ENCODE peak calls at places on chromosomes 12 and 14, in six cellular contexts. One of them, this sample, is unnamed.

GRCh38 chr12:46214668-46215429 is 54.0 kb downstream of the SLC38A1 start:
- ATAC-seq in body of pancreas: no peak
- ATAC-seq in HepG2: no peak
- ATAC-seq in IMR-90: peak
- ATAC-seq in GM12878: peak
- ATAC-seq in A549: peak
- ATAC-seq in this sample: peak

GRCh38 chr12:11855993-11856374 is 206.5 kb downstream of the ETV6 start:
- ATAC-seq in body of pancreas: peak
- ATAC-seq in HepG2: no peak
- ATAC-seq in IMR-90: no peak
- ATAC-seq in GM12878: no peak
- ATAC-seq in A549: no peak
- ATAC-seq in this sample: no peak

GRCh38 chr14:50768693-50769092 is 62.3 kb downstream of the NIN start:
- ATAC-seq in body of pancreas: no peak
- ATAC-seq in HepG2: no peak
- ATAC-seq in IMR-90: peak
- ATAC-seq in GM12878: no peak
- ATAC-seq in A549: no peak
- ATAC-seq in this sample: no peak

GRCh38 chr12:14185441-14186192 is 179.9 kb upstream of the ATF7IP start:
- ATAC-seq in body of pancreas: peak
- ATAC-seq in HepG2: peak
- ATAC-seq in IMR-90: peak
- ATAC-seq in GM12878: peak
- ATAC-seq in A549: peak
- ATAC-seq in this sample: no peak

GRCh38 chr12:68367136-68367535 is 35.0 kb upstream of the MDM1 start:
- ATAC-seq in body of pancreas: no peak
- ATAC-seq in HepG2: no peak
- ATAC-seq in IMR-90: no peak
- ATAC-seq in GM12878: no peak
- ATAC-seq in A549: no peak
- ATAC-seq in this sample: no peak

GRCh38 chr12:31797230-31797872 is 68.5 kb upstream of the AMN1 start:
- ATAC-seq in body of pancreas: no peak
- ATAC-seq in HepG2: no peak
- ATAC-seq in IMR-90: no peak
- ATAC-seq in GM12878: no peak
- ATAC-seq in A549: no peak
- ATAC-seq in this sample: no peak

GRCh38 chr14:89469210-89470198 is 52.5 kb upstream of the FOXN3 start:
- ATAC-seq in body of pancreas: no peak
- ATAC-seq in HepG2: no peak
- ATAC-seq in IMR-90: peak
- ATAC-seq in GM12878: no peak
- ATAC-seq in A549: no peak
- ATAC-seq in this sample: peak

GRCh38 chr12:5031242-5031641 is 12.4 kb upstream of the KCNA5 start:
- ATAC-seq in body of pancreas: no peak
- ATAC-seq in HepG2: no peak
- ATAC-seq in IMR-90: no peak
- ATAC-seq in GM12878: no peak
- ATAC-seq in A549: no peak
- ATAC-seq in this sample: no peak

GRCh38 chr12:71125515-71125914 is 32.3 kb downstream of the TSPAN8 start:
- ATAC-seq in body of pancreas: no peak
- ATAC-seq in HepG2: peak
- ATAC-seq in IMR-90: no peak
- ATAC-seq in GM12878: no peak
- ATAC-seq in A549: peak
- ATAC-seq in this sample: no peak

GRCh38 chr14:92861856-92862807 is 60.8 kb upstream of the CHGA start:
- ATAC-seq in body of pancreas: no peak
- ATAC-seq in HepG2: peak
- ATAC-seq in IMR-90: no peak
- ATAC-seq in GM12878: no peak
- ATAC-seq in A549: no peak
- ATAC-seq in this sample: no peak

GRCh38 chr12:10960260-10960659 is 21.2 kb upstream of the TAS2R14 start:
- ATAC-seq in body of pancreas: no peak
- ATAC-seq in HepG2: no peak
- ATAC-seq in IMR-90: no peak
- ATAC-seq in GM12878: no peak
- ATAC-seq in A549: no peak
- ATAC-seq in this sample: no peak

GRCh38 chr12:110917961-110918360 is 2.4 kb downstream of the MYL2 start:
- ATAC-seq in body of pancreas: no peak
- ATAC-seq in HepG2: no peak
- ATAC-seq in IMR-90: no peak
- ATAC-seq in GM12878: no peak
- ATAC-seq in A549: no peak
- ATAC-seq in this sample: no peak

GRCh38 chr14:47278233-47278842 is 397.1 kb downstream of the MDGA2 start:
- ATAC-seq in body of pancreas: no peak
- ATAC-seq in HepG2: peak
- ATAC-seq in IMR-90: no peak
- ATAC-seq in GM12878: peak
- ATAC-seq in A549: no peak
- ATAC-seq in this sample: no peak

GRCh38 chr12:55629058-55629841 is 7.4 kb upstream of the OR10P1 start:
- ATAC-seq in body of pancreas: no peak
- ATAC-seq in HepG2: no peak
- ATAC-seq in IMR-90: no peak
- ATAC-seq in GM12878: peak
- ATAC-seq in A549: no peak
- ATAC-seq in this sample: no peak

GRCh38 chr14:26845106-26845818 is 247.4 kb upstream of the NOVA1 start:
- ATAC-seq in body of pancreas: no peak
- ATAC-seq in HepG2: no peak
- ATAC-seq in IMR-90: no peak
- ATAC-seq in GM12878: no peak
- ATAC-seq in A549: no peak
- ATAC-seq in this sample: no peak

GRCh38 chr14:92352158-92352985 is 29.4 kb downstream of the SLC24A4 start:
- ATAC-seq in body of pancreas: no peak
- ATAC-seq in HepG2: no peak
- ATAC-seq in IMR-90: no peak
- ATAC-seq in GM12878: peak
- ATAC-seq in A549: no peak
- ATAC-seq in this sample: no peak

GRCh38 chr14:20332386-20332945 is 613 bp downstream of the CCNB1IP1 start:
- ATAC-seq in body of pancreas: peak
- ATAC-seq in HepG2: peak
- ATAC-seq in IMR-90: peak
- ATAC-seq in GM12878: peak
- ATAC-seq in A549: peak
- ATAC-seq in this sample: no peak

DNA sequence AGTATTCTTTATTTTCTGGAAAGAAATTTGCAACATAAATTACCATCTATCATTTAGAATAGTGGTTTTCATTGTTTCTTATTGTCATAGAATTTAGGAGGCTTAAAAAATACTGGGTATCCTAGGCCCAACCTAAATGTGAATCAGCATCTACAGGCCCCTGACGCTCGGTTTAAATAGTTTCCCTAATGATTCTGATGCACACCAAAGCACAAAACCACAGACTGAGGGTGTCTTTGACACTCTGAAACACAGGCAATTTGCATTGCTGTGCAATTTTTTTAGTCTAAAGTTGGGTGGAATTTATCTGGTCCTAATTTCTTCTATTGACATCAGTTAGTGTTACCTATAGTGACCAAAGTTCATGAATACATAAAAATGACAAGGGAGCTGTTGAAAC is 87.6 kb upstream of the SSTR1 start:
- ATAC-seq in body of pancreas: no peak
- ATAC-seq in HepG2: no peak
- ATAC-seq in IMR-90: no peak
- ATAC-seq in GM12878: no peak
- ATAC-seq in A549: no peak
- ATAC-seq in this sample: no peak
- TF ChIP-seq POLR2A in body of pancreas: no peak
- TF ChIP-seq POLR2A in HepG2: no peak
- TF ChIP-seq POLR2A in IMR-90: no peak
- TF ChIP-seq POLR2A in GM12878: no peak
- TF ChIP-seq POLR2A in A549: no peak
- TF ChIP-seq POLR2A in this sample: no peak

DNA sequence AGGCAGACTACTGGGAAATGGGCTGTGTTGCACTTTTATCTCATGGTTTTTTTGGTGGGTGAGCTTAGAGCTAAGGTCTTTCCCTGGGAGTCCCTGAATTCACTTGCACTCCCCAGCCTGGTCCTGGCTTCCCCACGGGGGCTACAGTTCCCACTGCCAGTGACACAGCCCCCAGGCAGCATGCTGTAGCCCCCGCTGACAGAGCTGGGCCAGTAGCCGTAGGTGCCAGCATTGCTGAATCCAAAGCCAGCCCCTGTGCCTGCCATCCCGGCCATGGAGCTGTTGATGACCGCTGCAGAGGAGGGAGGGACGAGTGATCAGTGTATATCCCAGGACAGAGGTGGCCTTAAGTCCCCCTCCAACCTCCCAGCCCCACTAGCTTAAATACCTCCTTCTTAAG is 6.9 kb upstream of the KRT72 start:
- ATAC-seq in body of pancreas: no peak
- ATAC-seq in HepG2: no peak
- ATAC-seq in IMR-90: no peak
- ATAC-seq in GM12878: no peak
- ATAC-seq in A549: no peak
- ATAC-seq in this sample: no peak
- TF ChIP-seq POLR2A in body of pancreas: no peak
- TF ChIP-seq POLR2A in HepG2: no peak
- TF ChIP-seq POLR2A in IMR-90: no peak
- TF ChIP-seq POLR2A in GM12878: no peak
- TF ChIP-seq POLR2A in A549: no peak
- TF ChIP-seq POLR2A in this sample: no peak

GRCh38 chr12:92543359-92543758 is 159.4 kb upstream of the PLEKHG7 start:
- ATAC-seq in body of pancreas: peak
- ATAC-seq in HepG2: peak
- ATAC-seq in IMR-90: no peak
- ATAC-seq in GM12878: no peak
- ATAC-seq in A549: no peak
- ATAC-seq in this sample: no peak

GRCh38 chr12:92541024-92541423 is 161.8 kb upstream of the PLEKHG7 start:
- ATAC-seq in body of pancreas: no peak
- ATAC-seq in HepG2: no peak
- ATAC-seq in IMR-90: no peak
- ATAC-seq in GM12878: no peak
- ATAC-seq in A549: no peak
- ATAC-seq in this sample: no peak

GRCh38 chr12:92538970-92539749 is 163.6 kb upstream of the PLEKHG7 start:
- ATAC-seq in body of pancreas: peak
- ATAC-seq in HepG2: no peak
- ATAC-seq in IMR-90: peak
- ATAC-seq in GM12878: peak
- ATAC-seq in A549: no peak
- ATAC-seq in this sample: peak

GRCh38 chr12:92537235-92537960 is 165.4 kb upstream of the PLEKHG7 start:
- ATAC-seq in body of pancreas: no peak
- ATAC-seq in HepG2: no peak
- ATAC-seq in IMR-90: no peak
- ATAC-seq in GM12878: peak
- ATAC-seq in A549: no peak
- ATAC-seq in this sample: no peak

DNA sequence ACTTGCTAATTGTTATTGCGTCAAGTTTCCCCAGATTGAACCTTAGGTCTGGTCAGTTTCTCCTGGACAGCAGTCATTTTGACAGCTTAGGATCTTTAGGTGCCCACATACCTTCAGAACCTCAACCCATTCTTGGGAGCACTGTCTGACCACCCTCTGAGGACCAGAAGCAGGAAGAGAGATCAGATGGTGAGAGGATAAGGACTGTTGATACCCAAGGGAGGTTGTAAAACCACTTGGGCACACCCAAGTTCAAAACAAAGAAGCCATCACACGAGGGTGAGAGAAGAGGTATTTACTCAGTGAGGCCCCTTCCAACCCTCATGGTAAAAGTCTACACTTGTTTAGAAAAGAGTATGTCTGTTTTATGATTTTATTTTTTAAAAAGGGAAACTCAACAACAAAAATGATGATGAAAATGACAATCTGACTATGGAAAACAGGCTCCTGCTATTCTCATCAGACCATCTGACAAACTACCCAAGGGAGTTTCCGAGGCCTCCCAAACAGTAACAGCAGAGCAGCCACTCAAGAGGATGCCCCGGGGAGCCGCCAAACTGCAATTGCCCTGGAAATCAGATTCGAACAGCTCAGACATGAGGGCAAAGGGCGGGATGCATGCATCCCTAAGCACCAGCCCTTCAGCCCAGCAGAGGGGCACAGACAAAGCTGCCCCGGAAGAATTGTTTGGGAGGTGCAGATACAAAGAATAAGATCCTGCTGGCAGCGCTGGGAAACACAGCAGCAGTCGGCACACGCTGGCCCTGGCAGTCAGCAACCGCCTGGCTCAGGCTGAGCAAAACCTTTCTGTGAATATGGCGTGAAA is 162.6 kb upstream of the PLEKHG7 start:
- ATAC-seq in body of pancreas: peak
- ATAC-seq in HepG2: peak
- ATAC-seq in IMR-90: no peak
- ATAC-seq in GM12878: peak
- ATAC-seq in A549: no peak
- ATAC-seq in this sample: no peak
- TF ChIP-seq POLR2A in body of pancreas: no peak
- TF ChIP-seq POLR2A in HepG2: no peak
- TF ChIP-seq POLR2A in IMR-90: no peak
- TF ChIP-seq POLR2A in GM12878: no peak
- TF ChIP-seq POLR2A in A549: no peak
- TF ChIP-seq POLR2A in this sample: no peak

GRCh38 chr12:27014085-27014858 is at the start of gene TM7SF3:
- ATAC-seq in body of pancreas: peak
- ATAC-seq in HepG2: peak
- ATAC-seq in IMR-90: peak
- ATAC-seq in GM12878: peak
- ATAC-seq in A549: peak
- ATAC-seq in this sample: peak
- TF ChIP-seq POLR2A in body of pancreas: peak
- TF ChIP-seq POLR2A in HepG2: peak
- TF ChIP-seq POLR2A in IMR-90: no peak
- TF ChIP-seq POLR2A in GM12878: peak
- TF ChIP-seq POLR2A in A549: peak
- TF ChIP-seq POLR2A in this sample: peak